ENCODE peak calls at places on chromosomes 12 and 14, in five cellular contexts. T is fibroblast of the aortic adventitia, R is suprapubic skin, K is breast epithelium, Q is AG10803. X is an unnamed sample.
A peak's percentile ranks its signal among the peaks of the same experiment; 100 is the strongest.

GRCh38 chr12:15591811-15592210 is 197.4 kb downstream of the EPS8 start:
- DNase-seq in T (no peak), R (no peak), K (no peak), Q (no peak), X (no peak)

GRCh38 chr12:1058423-1058822 is 67.4 kb downstream of the ERC1 start:
- DNase-seq in T (no peak), R (no peak), K (no peak), Q (no peak), X (no peak)

GRCh38 chr12:120367924-120368788 is 808 bp downstream of the MSI1 start:
- DNase-seq in T (no peak), R (no peak), K (no peak), Q (no peak), X (no peak)

GRCh38 chr12:124953689-124954405 is 35.1 kb downstream of the DHX37 start:
- DNase-seq in T (no peak), R (no peak), K (no peak), Q (no peak), X (no peak)

GRCh38 chr12:131499160-131499863 is 211.6 kb upstream of the SFSWAP start:
- DNase-seq in T (no peak), R (no peak), K (no peak), Q (no peak), X (no peak)

GRCh38 chr14:90397401-90398314 is 829 bp downstream of the CALM1 start:
- DNase-seq in T (no peak), R (peak; percentile 85), K (peak; percentile 54), Q (peak; percentile 30), X (peak; percentile 85)

GRCh38 chr12:19575307-19576243 is 136.3 kb downstream of the AEBP2 start:
- DNase-seq in T (peak; percentile 75), R (peak; percentile 75), K (no peak), Q (peak; percentile 67), X (no peak)

GRCh38 chr12:54975875-54976274 is 8.7 kb downstream of the TESPA1 start:
- DNase-seq in T (no peak), R (no peak), K (no peak), Q (no peak), X (no peak)

GRCh38 chr14:21653331-21653885 is at the start of gene OR4E2:
- DNase-seq in T (no peak), R (no peak), K (no peak), Q (no peak), X (no peak)

GRCh38 chr12:65879878-65880277 is 55.6 kb downstream of the HMGA2 start:
- DNase-seq in T (peak; percentile 85), R (no peak), K (no peak), Q (peak; percentile 93), X (no peak)

GRCh38 chr12:81212996-81213696 is 135.3 kb downstream of the ACSS3 start:
- DNase-seq in T (no peak), R (no peak), K (no peak), Q (peak; percentile 59), X (no peak)

GRCh38 chr14:103739466-103739792 is 23.8 kb downstream of the ZFYVE21 start:
- DNase-seq in T (no peak), R (no peak), K (no peak), Q (no peak), X (no peak)

GRCh38 chr12:9361879-9362326 is 153.7 kb upstream of the PZP start:
- DNase-seq in T (no peak), R (no peak), K (no peak), Q (no peak), X (no peak)

GRCh38 chr14:53010193-53010592 is 59.3 kb upstream of the FERMT2 start:
- DNase-seq in T (no peak), R (no peak), K (no peak), Q (no peak), X (no peak)

GRCh38 chr12:76719171-76719631 is 44.7 kb upstream of the ZDHHC17 start:
- DNase-seq in T (peak; percentile 65), R (no peak), K (no peak), Q (peak; percentile 86), X (no peak)

GRCh38 chr14:64788706-64789105 is 84.5 kb downstream of the PLEKHG3 start:
- DNase-seq in T (peak; percentile 94), R (no peak), K (no peak), Q (peak; percentile 93), X (no peak)

GRCh38 chr12:68158427-68158826 is 1.1 kb downstream of the IFNG start:
- DNase-seq in T (peak; percentile 2), R (no peak), K (no peak), Q (peak; percentile 17), X (no peak)

GRCh38 chr12:107515446-107515958 is 170.1 kb upstream of the PWP1 start:
- DNase-seq in T (peak; percentile 95), R (peak; percentile 84), K (no peak), Q (peak; percentile 91), X (no peak)

GRCh38 chr14:67863223-67863622 is 43.6 kb downstream of the RAD51B start:
- DNase-seq in T (no peak), R (no peak), K (no peak), Q (no peak), X (no peak)

GRCh38 chr14:54814076-54814475 is 88.5 kb downstream of the GCH1 start:
- DNase-seq in T (no peak), R (no peak), K (no peak), Q (no peak), X (no peak)

GRCh38 chr14:74988131-74988530 is 14.6 kb upstream of the EIF2B2 start:
- DNase-seq in T (peak; percentile 52), R (no peak), K (no peak), Q (peak; percentile 55), X (no peak)

GRCh38 chr12:89472508-89472907 is 52.1 kb downstream of the GALNT4 start:
- DNase-seq in T (peak; percentile 77), R (no peak), K (no peak), Q (peak; percentile 77), X (no peak)

GRCh38 chr12:15984097-15984800 is 73.1 kb downstream of the DERA start:
- DNase-seq in T (peak; percentile 27), R (no peak), K (no peak), Q (no peak), X (no peak)

GRCh38 chr14:99326041-99326710 is 54.2 kb upstream of the BCL11B start:
- DNase-seq in T (no peak), R (peak; percentile 36), K (no peak), Q (no peak), X (peak; percentile 29)

GRCh38 chr12:91922674-91923073 is 223.0 kb downstream of the BTG1 start:
- DNase-seq in T (peak; percentile 10), R (no peak), K (no peak), Q (peak; percentile 22), X (no peak)

GRCh38 chr14:22977684-22978486 is 4.5 kb downstream of the AJUBA start:
- DNase-seq in T (peak; percentile 84), R (peak; percentile 63), K (peak; percentile 63), Q (peak; percentile 90), X (peak; percentile 84)

GRCh38 chr14:100567877-100568163 is 19.4 kb downstream of the BEGAIN start:
- DNase-seq in T (no peak), R (no peak), K (no peak), Q (no peak), X (no peak)
- TF ChIP-seq CTCF in T (no peak), R (no peak), K (no peak), Q (no peak), X (no peak)

GRCh38 chr14:92480856-92481255 is 32.7 kb upstream of the RIN3 start:
- DNase-seq in T (no peak), R (no peak), K (no peak), Q (no peak), X (no peak)
- TF ChIP-seq CTCF in T (no peak), R (no peak), K (no peak), Q (no peak), X (no peak)

DNA sequence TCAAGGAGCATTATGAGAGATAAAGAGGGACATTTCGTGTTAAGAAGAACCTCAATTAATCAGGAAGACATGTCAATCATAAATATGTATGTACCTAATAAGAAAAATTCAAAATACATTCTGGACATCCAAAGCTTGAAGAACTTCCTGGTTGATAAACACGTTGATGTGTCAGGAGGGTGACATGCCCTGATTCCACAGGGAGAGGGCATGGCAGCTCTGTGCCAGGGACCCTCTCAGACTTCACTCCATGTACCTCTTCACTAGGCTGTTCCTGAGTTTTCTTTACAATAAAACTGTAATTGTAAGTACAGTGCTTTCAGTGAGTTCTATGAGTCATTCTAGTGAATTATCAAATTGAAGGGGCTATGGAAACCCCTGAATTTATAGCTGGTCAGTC is 163.5 kb downstream of the CFAP54 start:
- DNase-seq in T (no peak), R (no peak), K (no peak), Q (no peak), X (no peak)
- TF ChIP-seq CTCF in T (no peak), R (no peak), K (no peak), Q (no peak), X (no peak)

DNA sequence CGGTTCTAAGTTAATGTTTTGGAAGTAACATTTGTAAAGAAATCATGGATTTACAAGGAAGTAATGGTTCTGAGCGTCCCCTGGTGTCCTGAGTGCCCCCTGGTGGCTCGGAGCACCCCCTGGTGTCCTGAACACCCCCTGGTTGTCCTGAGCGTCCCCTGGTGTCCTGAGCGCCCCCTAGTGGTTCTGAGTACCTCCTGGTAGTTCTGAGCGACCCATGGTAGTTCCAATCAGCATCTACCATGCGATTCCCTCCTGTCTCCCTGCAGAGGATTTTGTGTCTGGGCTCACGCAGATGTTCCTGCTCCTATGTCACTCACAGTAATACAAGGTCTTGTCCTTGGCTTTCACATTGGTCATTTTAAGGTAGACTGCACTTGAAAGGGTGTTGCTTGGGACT is 1352.9 kb downstream of the TMEM121 start:
- DNase-seq in T (no peak), R (no peak), K (no peak), Q (no peak), X (peak; percentile 75)
- TF ChIP-seq CTCF in T (no peak), R (no peak), K (no peak), Q (no peak), X (peak; percentile 50)

X was measured in upper lobe of right lung.